ENCODE peak calls at places on chromosome 15, in nine cellular contexts. One of them, this sample, is unnamed.

GRCh38 chr15:69540622-69541021 is 88.0 kb downstream of the RPLP1 start:
- DNase-seq in activated T-cell treated with anti-CD3 and anti-CD28 coated beads for 48 hours: no peak
- DNase-seq in endothelial cell: no peak
- DNase-seq in glomerular endothelial cell: no peak
- DNase-seq in tibial nerve: no peak
- DNase-seq in erythroblast: no peak
- DNase-seq in A172: no peak
- DNase-seq in stimulated activated CD8-positive, alpha-beta memory T cell treated with anti-CD3 and anti-CD28 coated beads, Interleukin-7, amount 100 ng/mL, for 1 hour: no peak
- DNase-seq in OCI-LY7: no peak
- DNase-seq in this sample: no peak

GRCh38 chr15:34436956-34437442 is 609 bp downstream of the GOLGA8A start:
- DNase-seq in activated T-cell treated with anti-CD3 and anti-CD28 coated beads for 48 hours: peak; percentile 45
- DNase-seq in endothelial cell: peak; percentile 57
- DNase-seq in glomerular endothelial cell: no peak
- DNase-seq in tibial nerve: no peak
- DNase-seq in erythroblast: peak; percentile 75
- DNase-seq in A172: no peak
- DNase-seq in stimulated activated CD8-positive, alpha-beta memory T cell treated with anti-CD3 and anti-CD28 coated beads, Interleukin-7, amount 100 ng/mL, for 1 hour: peak; percentile 10
- DNase-seq in OCI-LY7: no peak
- DNase-seq in this sample: no peak

GRCh38 chr15:68608844-68609232 is 30.0 kb downstream of the CORO2B start:
- DNase-seq in activated T-cell treated with anti-CD3 and anti-CD28 coated beads for 48 hours: no peak
- DNase-seq in endothelial cell: no peak
- DNase-seq in glomerular endothelial cell: no peak
- DNase-seq in tibial nerve: no peak
- DNase-seq in erythroblast: no peak
- DNase-seq in A172: no peak
- DNase-seq in stimulated activated CD8-positive, alpha-beta memory T cell treated with anti-CD3 and anti-CD28 coated beads, Interleukin-7, amount 100 ng/mL, for 1 hour: no peak
- DNase-seq in OCI-LY7: no peak
- DNase-seq in this sample: no peak

GRCh38 chr15:91308855-91309254 is 208.8 kb downstream of the SV2B start:
- DNase-seq in activated T-cell treated with anti-CD3 and anti-CD28 coated beads for 48 hours: peak; percentile 34
- DNase-seq in endothelial cell: no peak
- DNase-seq in glomerular endothelial cell: no peak
- DNase-seq in tibial nerve: no peak
- DNase-seq in erythroblast: no peak
- DNase-seq in A172: no peak
- DNase-seq in stimulated activated CD8-positive, alpha-beta memory T cell treated with anti-CD3 and anti-CD28 coated beads, Interleukin-7, amount 100 ng/mL, for 1 hour: no peak
- DNase-seq in OCI-LY7: no peak
- DNase-seq in this sample: no peak

GRCh38 chr15:40787344-40787841 is 17.6 kb downstream of the C15orf62 start:
- DNase-seq in activated T-cell treated with anti-CD3 and anti-CD28 coated beads for 48 hours: peak; percentile 50
- DNase-seq in endothelial cell: no peak
- DNase-seq in glomerular endothelial cell: no peak
- DNase-seq in tibial nerve: no peak
- DNase-seq in erythroblast: no peak
- DNase-seq in A172: peak; percentile 89
- DNase-seq in stimulated activated CD8-positive, alpha-beta memory T cell treated with anti-CD3 and anti-CD28 coated beads, Interleukin-7, amount 100 ng/mL, for 1 hour: no peak
- DNase-seq in OCI-LY7: peak; percentile 19
- DNase-seq in this sample: peak; percentile 15

GRCh38 chr15:73367624-73368300 is 996 bp downstream of the HCN4 start:
- DNase-seq in activated T-cell treated with anti-CD3 and anti-CD28 coated beads for 48 hours: no peak
- DNase-seq in endothelial cell: peak; percentile 29
- DNase-seq in glomerular endothelial cell: no peak
- DNase-seq in tibial nerve: no peak
- DNase-seq in erythroblast: no peak
- DNase-seq in A172: no peak
- DNase-seq in stimulated activated CD8-positive, alpha-beta memory T cell treated with anti-CD3 and anti-CD28 coated beads, Interleukin-7, amount 100 ng/mL, for 1 hour: no peak
- DNase-seq in OCI-LY7: no peak
- DNase-seq in this sample: no peak

GRCh38 chr15:90001062-90001682 is at the start of gene ZNF710:
- DNase-seq in activated T-cell treated with anti-CD3 and anti-CD28 coated beads for 48 hours: no peak
- DNase-seq in endothelial cell: peak; percentile 37
- DNase-seq in glomerular endothelial cell: no peak
- DNase-seq in tibial nerve: no peak
- DNase-seq in erythroblast: peak; percentile 63
- DNase-seq in A172: peak; percentile 50
- DNase-seq in stimulated activated CD8-positive, alpha-beta memory T cell treated with anti-CD3 and anti-CD28 coated beads, Interleukin-7, amount 100 ng/mL, for 1 hour: no peak
- DNase-seq in OCI-LY7: peak; percentile 70
- DNase-seq in this sample: no peak

GRCh38 chr15:39908186-39908585 is 11.9 kb downstream of the GPR176 start:
- DNase-seq in activated T-cell treated with anti-CD3 and anti-CD28 coated beads for 48 hours: no peak
- DNase-seq in endothelial cell: no peak
- DNase-seq in glomerular endothelial cell: no peak
- DNase-seq in tibial nerve: no peak
- DNase-seq in erythroblast: no peak
- DNase-seq in A172: peak; percentile 61
- DNase-seq in stimulated activated CD8-positive, alpha-beta memory T cell treated with anti-CD3 and anti-CD28 coated beads, Interleukin-7, amount 100 ng/mL, for 1 hour: no peak
- DNase-seq in OCI-LY7: no peak
- DNase-seq in this sample: peak; percentile 38

GRCh38 chr15:82647045-82647834 is at the start of gene CPEB1:
- DNase-seq in activated T-cell treated with anti-CD3 and anti-CD28 coated beads for 48 hours: peak; percentile 27
- DNase-seq in endothelial cell: peak; percentile 30
- DNase-seq in glomerular endothelial cell: no peak
- DNase-seq in tibial nerve: no peak
- DNase-seq in erythroblast: peak; percentile 85
- DNase-seq in A172: peak; percentile 41
- DNase-seq in stimulated activated CD8-positive, alpha-beta memory T cell treated with anti-CD3 and anti-CD28 coated beads, Interleukin-7, amount 100 ng/mL, for 1 hour: peak; percentile 16
- DNase-seq in OCI-LY7: no peak
- DNase-seq in this sample: peak; percentile 1

GRCh38 chr15:73936181-73936580 is 9.9 kb downstream of the LOXL1 start:
- DNase-seq in activated T-cell treated with anti-CD3 and anti-CD28 coated beads for 48 hours: no peak
- DNase-seq in endothelial cell: no peak
- DNase-seq in glomerular endothelial cell: no peak
- DNase-seq in tibial nerve: no peak
- DNase-seq in erythroblast: no peak
- DNase-seq in A172: no peak
- DNase-seq in stimulated activated CD8-positive, alpha-beta memory T cell treated with anti-CD3 and anti-CD28 coated beads, Interleukin-7, amount 100 ng/mL, for 1 hour: no peak
- DNase-seq in OCI-LY7: no peak
- DNase-seq in this sample: no peak

GRCh38 chr15:48466825-48467224 is 135.6 kb downstream of the DUT start:
- DNase-seq in activated T-cell treated with anti-CD3 and anti-CD28 coated beads for 48 hours: no peak
- DNase-seq in endothelial cell: no peak
- DNase-seq in glomerular endothelial cell: no peak
- DNase-seq in tibial nerve: no peak
- DNase-seq in erythroblast: no peak
- DNase-seq in A172: no peak
- DNase-seq in stimulated activated CD8-positive, alpha-beta memory T cell treated with anti-CD3 and anti-CD28 coated beads, Interleukin-7, amount 100 ng/mL, for 1 hour: no peak
- DNase-seq in OCI-LY7: no peak
- DNase-seq in this sample: no peak

GRCh38 chr15:63946524-63947065 is 99.7 kb downstream of the DAPK2 start:
- DNase-seq in activated T-cell treated with anti-CD3 and anti-CD28 coated beads for 48 hours: no peak
- DNase-seq in endothelial cell: no peak
- DNase-seq in glomerular endothelial cell: no peak
- DNase-seq in tibial nerve: no peak
- DNase-seq in erythroblast: no peak
- DNase-seq in A172: no peak
- DNase-seq in stimulated activated CD8-positive, alpha-beta memory T cell treated with anti-CD3 and anti-CD28 coated beads, Interleukin-7, amount 100 ng/mL, for 1 hour: no peak
- DNase-seq in OCI-LY7: no peak
- DNase-seq in this sample: no peak

GRCh38 chr15:72009207-72009606 is 108.7 kb downstream of the MYO9A start:
- DNase-seq in activated T-cell treated with anti-CD3 and anti-CD28 coated beads for 48 hours: no peak
- DNase-seq in endothelial cell: no peak
- DNase-seq in glomerular endothelial cell: no peak
- DNase-seq in tibial nerve: no peak
- DNase-seq in erythroblast: no peak
- DNase-seq in A172: no peak
- DNase-seq in stimulated activated CD8-positive, alpha-beta memory T cell treated with anti-CD3 and anti-CD28 coated beads, Interleukin-7, amount 100 ng/mL, for 1 hour: no peak
- DNase-seq in OCI-LY7: no peak
- DNase-seq in this sample: no peak

GRCh38 chr15:26214290-26214689 is 351.2 kb upstream of the ATP10A start:
- DNase-seq in activated T-cell treated with anti-CD3 and anti-CD28 coated beads for 48 hours: no peak
- DNase-seq in endothelial cell: no peak
- DNase-seq in glomerular endothelial cell: no peak
- DNase-seq in tibial nerve: no peak
- DNase-seq in erythroblast: no peak
- DNase-seq in A172: no peak
- DNase-seq in stimulated activated CD8-positive, alpha-beta memory T cell treated with anti-CD3 and anti-CD28 coated beads, Interleukin-7, amount 100 ng/mL, for 1 hour: no peak
- DNase-seq in OCI-LY7: no peak
- DNase-seq in this sample: no peak

This sample was measured in T1000.